ENCODE peak calls at places on chromosomes 11 and 22, in eight cellular contexts. C is neural crest cell, R is SK-N-SH, L is dorsolateral prefrontal cortex, S is fibroblast of the aortic adventitia, E is MCF 10A, F is right lobe of liver, M is fibroblast of lung. Q is an unnamed sample.
A peak's percentile ranks its signal among the peaks of the same experiment; 100 is the strongest.

GRCh38 chr11:21909145-21909544 is 283.7 kb upstream of the ANO5 start:
- DNase-seq in C (no peak), R (no peak), L (no peak), S (no peak), E (peak; percentile 13), F (no peak), M (no peak), Q (no peak)

GRCh38 chr11:889686-890475 is 20.7 kb downstream of the CHID1 start:
- DNase-seq in C (no peak), R (no peak), L (no peak), S (no peak), E (no peak), F (no peak), M (no peak), Q (no peak)

GRCh38 chr11:26993965-26994446 is at the start of gene FIBIN:
- DNase-seq in C (no peak), R (no peak), L (no peak), S (peak; percentile 89), E (peak; percentile 78), F (peak; percentile 44), M (peak; percentile 89), Q (no peak)

GRCh38 chr11:119907934-119908760 is 179.1 kb upstream of the NECTIN1 start:
- DNase-seq in C (no peak), R (peak; percentile 86), L (no peak), S (no peak), E (no peak), F (no peak), M (no peak), Q (no peak)

GRCh38 chr11:41786087-41786486 is 326.6 kb upstream of the LRRC4C start:
- DNase-seq in C (no peak), R (no peak), L (no peak), S (no peak), E (no peak), F (no peak), M (no peak), Q (no peak)

GRCh38 chr11:12187399-12187798 is 77.0 kb downstream of the MICAL2 start:
- DNase-seq in C (no peak), R (no peak), L (no peak), S (no peak), E (no peak), F (no peak), M (no peak), Q (no peak)

GRCh38 chr22:35582861-35583670 is 34.1 kb downstream of the MB start:
- DNase-seq in C (peak; percentile 57), R (peak; percentile 88), L (peak; percentile 49), S (peak; percentile 72), E (peak; percentile 61), F (peak; percentile 62), M (peak; percentile 65), Q (no peak)

GRCh38 chr11:47282462-47282861 is 12.5 kb downstream of the MADD start:
- DNase-seq in C (no peak), R (no peak), L (no peak), S (no peak), E (no peak), F (no peak), M (no peak), Q (no peak)

GRCh38 chr11:93031386-93031785 is 61.9 kb downstream of the MTNR1B start:
- DNase-seq in C (no peak), R (no peak), L (no peak), S (no peak), E (peak; percentile 99), F (no peak), M (no peak), Q (no peak)

GRCh38 chr11:100810146-100810545 is 123.1 kb downstream of the ARHGAP42 start:
- DNase-seq in C (no peak), R (no peak), L (no peak), S (peak; percentile 31), E (no peak), F (no peak), M (peak; percentile 21), Q (no peak)

DNA sequence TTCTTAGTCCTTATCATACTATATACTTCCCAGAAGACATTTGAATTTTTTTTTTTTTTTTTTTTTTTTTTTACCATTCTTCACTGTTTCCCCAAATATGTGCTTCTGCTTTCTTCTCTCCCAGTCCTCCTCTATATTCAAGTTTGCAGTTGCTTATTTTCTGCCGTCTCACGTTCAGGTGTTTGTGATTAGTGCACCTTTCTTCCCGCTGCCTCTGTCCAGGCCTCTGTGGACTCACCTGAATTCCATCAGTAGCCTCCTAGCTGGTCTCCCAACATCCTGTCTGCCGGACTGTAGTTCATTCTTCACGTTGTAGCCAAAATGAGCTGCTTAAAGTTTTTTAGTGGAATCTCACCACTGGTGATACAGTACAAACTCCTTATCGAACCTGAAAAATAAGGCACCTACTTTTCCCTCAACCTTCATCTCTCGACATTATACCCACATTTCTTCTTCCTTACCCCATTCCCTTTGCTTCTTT is 795 bp upstream of the MSANTD4 start:
- DNase-seq in C (no peak), R (no peak), L (no peak), S (no peak), E (no peak), F (no peak), M (no peak), Q (no peak)
- TF ChIP-seq CTCF in C (no peak), R (no peak), L (no peak), S (no peak), E (no peak), F (no peak), M (no peak), Q (no peak)

GRCh38 chr22:24108073-24108472 is 73.2 kb upstream of the SUSD2 start:
- DNase-seq in C (no peak), R (no peak), L (no peak), S (no peak), E (no peak), F (no peak), M (no peak), Q (no peak)
- TF ChIP-seq CTCF in C (no peak), R (no peak), L (no peak), S (peak; percentile 6), E (no peak), F (no peak), M (no peak), Q (no peak)

DNA sequence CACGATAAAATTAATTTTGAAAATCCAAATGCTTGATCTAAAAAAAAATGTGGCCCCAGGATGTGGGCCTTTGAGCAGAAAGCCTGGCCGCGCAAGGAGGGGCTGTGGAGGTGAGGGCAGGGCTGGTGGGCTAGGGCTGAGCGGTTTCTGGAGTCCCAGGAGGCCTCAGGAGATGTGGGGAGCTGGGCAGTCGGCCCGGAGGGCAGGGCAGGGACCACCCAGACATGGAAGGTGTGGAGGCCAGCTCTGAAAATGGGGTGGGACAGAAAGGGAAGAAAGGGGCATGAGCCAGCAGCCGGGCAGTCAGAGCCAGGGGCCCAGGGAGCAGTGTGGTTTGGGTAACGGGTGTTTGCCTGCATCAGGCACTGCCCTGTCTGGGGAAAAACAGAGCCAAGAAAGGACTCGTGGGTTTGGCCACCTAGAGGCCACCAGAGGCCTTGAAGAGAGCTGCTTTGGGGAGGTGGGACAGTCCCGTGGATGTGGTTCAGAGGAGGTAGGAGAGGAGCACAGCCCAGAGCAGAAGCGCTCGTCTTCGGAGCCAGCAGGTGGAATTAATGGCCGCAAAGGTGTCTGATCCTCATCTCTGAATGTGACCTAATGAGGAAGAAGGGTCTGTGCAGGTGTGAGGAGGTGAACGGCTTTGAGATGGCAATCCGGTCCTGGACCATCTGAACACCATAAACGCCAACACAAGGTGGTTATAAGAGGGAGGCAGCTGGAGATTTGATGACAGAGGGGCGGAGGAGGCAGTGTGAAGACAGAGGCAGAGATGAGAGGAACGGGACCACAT is 50.2 kb downstream of the IGF2 start:
- DNase-seq in C (no peak), R (no peak), L (no peak), S (no peak), E (no peak), F (no peak), M (no peak), Q (no peak)
- TF ChIP-seq CTCF in C (peak; percentile 39), R (no peak), L (no peak), S (peak; percentile 0), E (no peak), F (no peak), M (no peak), Q (no peak)

GRCh38 chr22:41966607-41967240 is 2.5 kb upstream of the SEPTIN3 start:
- DNase-seq in C (no peak), R (peak; percentile 23), L (peak; percentile 46), S (peak; percentile 86), E (peak; percentile 76), F (no peak), M (peak; percentile 88), Q (no peak)
- TF ChIP-seq CTCF in C (peak; percentile 57), R (peak; percentile 20), L (peak; percentile 27), S (peak; percentile 31), E (peak; percentile 29), F (peak; percentile 50), M (peak; percentile 37), Q (no peak)

GRCh38 chr11:97454988-97455387 is 1065.2 kb downstream of the JRKL start:
- DNase-seq in C (no peak), R (peak; percentile 21), L (no peak), S (peak; percentile 17), E (peak; percentile 18), F (no peak), M (peak; percentile 54), Q (no peak)
- TF ChIP-seq CTCF in C (peak; percentile 54), R (peak; percentile 66), L (no peak), S (peak; percentile 15), E (peak; percentile 18), F (no peak), M (peak; percentile 49), Q (no peak)

Q was measured in omental fat pad.